ENCODE peak calls at places on chromosomes 2 and 18, in ten cellular contexts. Q, D, I, E, A, G, K, W, F and P are unnamed samples.

GRCh38 chr2:207399301-207399700 is 130.5 kb upstream of the CREB1 start:
- DNase-seq in Q (no peak), D (no peak), I (no peak), E (no peak), A (no peak), G (no peak), K (no peak), W (no peak), F (no peak), P (no peak)

GRCh38 chr2:65062843-65063242 is 6.6 kb downstream of the CEP68 start:
- DNase-seq in Q (no peak), D (no peak), I (no peak), E (no peak), A (no peak), G (no peak), K (no peak), W (no peak), F (no peak), P (no peak)

GRCh38 chr18:12308386-12309100 is 502 bp downstream of the TUBB6 start:
- DNase-seq in Q (peak), D (peak), I (no peak), E (peak), A (no peak), G (peak), K (peak), W (no peak), F (peak), P (no peak)

GRCh38 chr2:45980161-45980852 is 316.9 kb upstream of the EPAS1 start:
- DNase-seq in Q (no peak), D (no peak), I (no peak), E (no peak), A (no peak), G (no peak), K (no peak), W (no peak), F (no peak), P (no peak)

GRCh38 chr2:242020196-242021004 is 150.9 kb downstream of the RTP5 start:
- DNase-seq in Q (peak), D (no peak), I (no peak), E (peak), A (no peak), G (no peak), K (no peak), W (no peak), F (no peak), P (no peak)

GRCh38 chr2:199922856-199923255 is 11.8 kb downstream of the C2orf69 start:
- DNase-seq in Q (no peak), D (no peak), I (no peak), E (no peak), A (no peak), G (no peak), K (no peak), W (no peak), F (no peak), P (no peak)

GRCh38 chr2:61670591-61671503 is 132.7 kb upstream of the XPO1 start:
- DNase-seq in Q (no peak), D (no peak), I (no peak), E (peak), A (no peak), G (no peak), K (peak), W (no peak), F (peak), P (peak)

GRCh38 chr18:77046994-77047393 is 85.6 kb downstream of the MBP start:
- DNase-seq in Q (no peak), D (no peak), I (no peak), E (no peak), A (no peak), G (no peak), K (no peak), W (no peak), F (no peak), P (no peak)

GRCh38 chr18:22567794-22568193 is 150.1 kb upstream of the CTAGE1 start:
- DNase-seq in Q (no peak), D (no peak), I (no peak), E (no peak), A (no peak), G (no peak), K (no peak), W (no peak), F (no peak), P (no peak)

GRCh38 chr18:23585007-23585871 is 1.1 kb downstream of the NPC1 start:
- DNase-seq in Q (no peak), D (peak), I (no peak), E (peak), A (no peak), G (no peak), K (peak), W (no peak), F (peak), P (no peak)

GRCh38 chr18:63979409-63979908 is 9.6 kb downstream of the SERPINB8 start:
- DNase-seq in Q (peak), D (peak), I (peak), E (no peak), A (no peak), G (no peak), K (peak), W (peak), F (peak), P (peak)

GRCh38 chr2:64457518-64457917 is 3.6 kb downstream of the LGALSL start:
- DNase-seq in Q (no peak), D (no peak), I (no peak), E (no peak), A (no peak), G (no peak), K (no peak), W (no peak), F (no peak), P (no peak)